ENCODE peak calls at places on chromosome 1, in eight cellular contexts. One of them, this sample, is unnamed.

GRCh38 chr1:5235355-5235899 is 581.0 kb downstream of the AJAP1 start:
- DNase-seq in heart right ventricle: no peak
- DNase-seq in stomach: no peak
- DNase-seq in NB4: no peak
- DNase-seq in esophagus squamous epithelium: no peak
- DNase-seq in body of pancreas: no peak
- DNase-seq in thoracic aorta: no peak
- DNase-seq in PC-9: no peak
- DNase-seq in this sample: no peak

GRCh38 chr1:30412241-30413110 is 310.9 kb downstream of the MATN1 start:
- DNase-seq in NB4: no peak
- DNase-seq in PC-9: no peak
- DNase-seq in thoracic aorta: no peak
- DNase-seq in stomach: peak; percentile 20
- DNase-seq in esophagus squamous epithelium: no peak
- DNase-seq in heart right ventricle: no peak
- DNase-seq in body of pancreas: no peak
- DNase-seq in this sample: no peak

GRCh38 chr1:107135466-107135865 is 5.4 kb upstream of the NTNG1 start:
- DNase-seq in body of pancreas: no peak
- DNase-seq in NB4: peak; percentile 37
- DNase-seq in heart right ventricle: no peak
- DNase-seq in stomach: no peak
- DNase-seq in esophagus squamous epithelium: no peak
- DNase-seq in PC-9: peak; percentile 8
- DNase-seq in thoracic aorta: no peak
- DNase-seq in this sample: no peak

GRCh38 chr1:47424336-47424982 is 8.4 kb downstream of the FOXE3 start:
- DNase-seq in heart right ventricle: no peak
- DNase-seq in thoracic aorta: no peak
- DNase-seq in NB4: peak; percentile 41
- DNase-seq in esophagus squamous epithelium: no peak
- DNase-seq in PC-9: peak; percentile 32
- DNase-seq in body of pancreas: no peak
- DNase-seq in stomach: no peak
- DNase-seq in this sample: peak; percentile 39

GRCh38 chr1:76291186-76291585 is 216.6 kb downstream of the ST6GALNAC3 start:
- DNase-seq in esophagus squamous epithelium: no peak
- DNase-seq in body of pancreas: no peak
- DNase-seq in stomach: no peak
- DNase-seq in NB4: no peak
- DNase-seq in thoracic aorta: no peak
- DNase-seq in heart right ventricle: no peak
- DNase-seq in PC-9: no peak
- DNase-seq in this sample: no peak

GRCh38 chr1:26542781-26543443 is 13.4 kb downstream of the RPS6KA1 start:
- DNase-seq in body of pancreas: no peak
- DNase-seq in stomach: no peak
- DNase-seq in NB4: peak; percentile 73
- DNase-seq in thoracic aorta: no peak
- DNase-seq in esophagus squamous epithelium: no peak
- DNase-seq in PC-9: no peak
- DNase-seq in heart right ventricle: no peak
- DNase-seq in this sample: no peak

GRCh38 chr1:25064465-25065238 is 134.6 kb upstream of the RUNX3 start:
- DNase-seq in heart right ventricle: no peak
- DNase-seq in NB4: peak; percentile 53
- DNase-seq in thoracic aorta: no peak
- DNase-seq in body of pancreas: no peak
- DNase-seq in esophagus squamous epithelium: no peak
- DNase-seq in stomach: no peak
- DNase-seq in PC-9: no peak
- DNase-seq in this sample: no peak

GRCh38 chr1:8941906-8942305 is 3.8 kb upstream of the CA6 start:
- DNase-seq in body of pancreas: no peak
- DNase-seq in PC-9: no peak
- DNase-seq in esophagus squamous epithelium: no peak
- DNase-seq in heart right ventricle: no peak
- DNase-seq in stomach: no peak
- DNase-seq in NB4: peak; percentile 38
- DNase-seq in thoracic aorta: no peak
- DNase-seq in this sample: no peak

GRCh38 chr1:61853545-61853944 is 111.3 kb downstream of the PATJ start:
- DNase-seq in PC-9: no peak
- DNase-seq in thoracic aorta: no peak
- DNase-seq in esophagus squamous epithelium: no peak
- DNase-seq in NB4: peak; percentile 13
- DNase-seq in stomach: no peak
- DNase-seq in heart right ventricle: no peak
- DNase-seq in body of pancreas: no peak
- DNase-seq in this sample: no peak

GRCh38 chr1:185646202-185646683 is 87.9 kb upstream of the HMCN1 start:
- DNase-seq in NB4: no peak
- DNase-seq in heart right ventricle: peak; percentile 79
- DNase-seq in body of pancreas: peak; percentile 64
- DNase-seq in PC-9: peak; percentile 74
- DNase-seq in esophagus squamous epithelium: no peak
- DNase-seq in thoracic aorta: no peak
- DNase-seq in stomach: peak; percentile 57
- DNase-seq in this sample: peak; percentile 86

GRCh38 chr1:59597420-59598199 is 217.1 kb upstream of the HOOK1 start:
- DNase-seq in heart right ventricle: no peak
- DNase-seq in NB4: no peak
- DNase-seq in esophagus squamous epithelium: no peak
- DNase-seq in stomach: no peak
- DNase-seq in thoracic aorta: no peak
- DNase-seq in body of pancreas: no peak
- DNase-seq in PC-9: no peak
- DNase-seq in this sample: no peak

GRCh38 chr1:34709547-34709946 is 45.3 kb upstream of the GJB5 start:
- DNase-seq in heart right ventricle: no peak
- DNase-seq in esophagus squamous epithelium: no peak
- DNase-seq in body of pancreas: no peak
- DNase-seq in PC-9: peak; percentile 2
- DNase-seq in stomach: no peak
- DNase-seq in NB4: peak; percentile 6
- DNase-seq in thoracic aorta: no peak
- DNase-seq in this sample: no peak

GRCh38 chr1:24966724-24967346 is 36.8 kb upstream of the RUNX3 start:
- DNase-seq in stomach: no peak
- DNase-seq in thoracic aorta: no peak
- DNase-seq in heart right ventricle: no peak
- DNase-seq in PC-9: no peak
- DNase-seq in NB4: peak; percentile 94
- DNase-seq in esophagus squamous epithelium: no peak
- DNase-seq in body of pancreas: no peak
- DNase-seq in this sample: no peak

GRCh38 chr1:18962121-18962721 is 5.7 kb upstream of the IFFO2 start:
- DNase-seq in NB4: no peak
- DNase-seq in thoracic aorta: no peak
- DNase-seq in stomach: no peak
- DNase-seq in heart right ventricle: no peak
- DNase-seq in PC-9: no peak
- DNase-seq in esophagus squamous epithelium: no peak
- DNase-seq in body of pancreas: peak; percentile 30
- DNase-seq in this sample: no peak

GRCh38 chr1:18962855-18963737 is 6.6 kb upstream of the IFFO2 start:
- DNase-seq in esophagus squamous epithelium: no peak
- DNase-seq in NB4: no peak
- DNase-seq in stomach: no peak
- DNase-seq in heart right ventricle: no peak
- DNase-seq in body of pancreas: peak; percentile 31
- DNase-seq in PC-9: no peak
- DNase-seq in thoracic aorta: no peak
- DNase-seq in this sample: no peak

GRCh38 chr1:18959591-18959990 is 3.1 kb upstream of the IFFO2 start:
- DNase-seq in stomach: no peak
- DNase-seq in esophagus squamous epithelium: no peak
- DNase-seq in PC-9: no peak
- DNase-seq in thoracic aorta: no peak
- DNase-seq in heart right ventricle: no peak
- DNase-seq in NB4: no peak
- DNase-seq in body of pancreas: no peak
- DNase-seq in this sample: no peak

GRCh38 chr1:18957532-18958295 is 1.2 kb upstream of the IFFO2 start:
- DNase-seq in stomach: no peak
- DNase-seq in body of pancreas: no peak
- DNase-seq in esophagus squamous epithelium: no peak
- DNase-seq in heart right ventricle: no peak
- DNase-seq in thoracic aorta: no peak
- DNase-seq in PC-9: no peak
- DNase-seq in NB4: no peak
- DNase-seq in this sample: no peak

GRCh38 chr1:18960409-18960808 is 3.9 kb upstream of the IFFO2 start:
- DNase-seq in body of pancreas: no peak
- DNase-seq in heart right ventricle: no peak
- DNase-seq in thoracic aorta: no peak
- DNase-seq in stomach: no peak
- DNase-seq in NB4: no peak
- DNase-seq in PC-9: no peak
- DNase-seq in esophagus squamous epithelium: no peak
- DNase-seq in this sample: no peak
- TF ChIP-seq CTCF in body of pancreas: no peak
- TF ChIP-seq CTCF in heart right ventricle: no peak
- TF ChIP-seq CTCF in thoracic aorta: no peak
- TF ChIP-seq CTCF in stomach: no peak
- TF ChIP-seq CTCF in NB4: no peak
- TF ChIP-seq CTCF in PC-9: no peak
- TF ChIP-seq CTCF in esophagus squamous epithelium: no peak
- TF ChIP-seq CTCF in this sample: no peak

DNA sequence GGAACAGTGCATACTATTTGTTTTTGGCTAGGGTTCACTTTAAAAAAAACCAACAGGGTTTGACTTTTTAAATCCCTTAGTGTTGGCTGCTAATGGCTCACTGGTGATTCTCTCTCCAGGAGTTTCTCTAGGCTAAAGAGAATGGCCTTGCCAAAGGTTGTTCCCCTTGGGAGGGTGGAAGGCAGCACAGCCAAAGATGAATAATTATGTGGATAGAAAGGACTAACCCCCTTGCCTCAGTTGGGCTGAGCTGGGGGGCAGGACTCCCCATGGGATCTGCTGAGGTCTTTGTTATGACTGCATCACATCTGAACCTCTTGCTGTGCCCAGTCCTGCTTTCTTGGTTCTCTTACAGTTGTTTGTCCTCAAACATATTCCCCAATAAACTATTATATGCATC is 49.1 kb downstream of the GORAB start:
- DNase-seq in NB4: no peak
- DNase-seq in body of pancreas: no peak
- DNase-seq in PC-9: no peak
- DNase-seq in esophagus squamous epithelium: no peak
- DNase-seq in heart right ventricle: peak; percentile 11
- DNase-seq in thoracic aorta: no peak
- DNase-seq in stomach: no peak
- DNase-seq in this sample: no peak
- H3K4me3 ChIP-seq in NB4: no peak overlapping the region
- H3K4me3 ChIP-seq in body of pancreas: no peak overlapping the region
- H3K4me3 ChIP-seq in PC-9: no peak overlapping the region
- H3K4me3 ChIP-seq in esophagus squamous epithelium: no peak overlapping the region
- H3K4me3 ChIP-seq in heart right ventricle: no peak overlapping the region
- H3K4me3 ChIP-seq in thoracic aorta: no peak overlapping the region
- H3K4me3 ChIP-seq in stomach: no peak overlapping the region
- H3K4me3 ChIP-seq in this sample: no peak overlapping the region

GRCh38 chr1:234327577-234328164 is 45.6 kb upstream of the COA6 start:
- DNase-seq in heart right ventricle: no peak
- DNase-seq in NB4: no peak
- DNase-seq in PC-9: no peak
- DNase-seq in body of pancreas: no peak
- DNase-seq in esophagus squamous epithelium: no peak
- DNase-seq in thoracic aorta: no peak
- DNase-seq in stomach: no peak
- DNase-seq in this sample: no peak

GRCh38 chr1:234325878-234326492 is 47.3 kb upstream of the COA6 start:
- DNase-seq in esophagus squamous epithelium: no peak
- DNase-seq in heart right ventricle: no peak
- DNase-seq in stomach: no peak
- DNase-seq in PC-9: no peak
- DNase-seq in thoracic aorta: no peak
- DNase-seq in body of pancreas: no peak
- DNase-seq in NB4: no peak
- DNase-seq in this sample: no peak

GRCh38 chr1:234322979-234323378 is 50.3 kb upstream of the COA6 start:
- DNase-seq in esophagus squamous epithelium: no peak
- DNase-seq in stomach: peak; percentile 61
- DNase-seq in heart right ventricle: no peak
- DNase-seq in PC-9: no peak
- DNase-seq in thoracic aorta: no peak
- DNase-seq in NB4: peak; percentile 78
- DNase-seq in body of pancreas: peak; percentile 51
- DNase-seq in this sample: peak; percentile 40

GRCh38 chr1:234324668-234325225 is 48.5 kb upstream of the COA6 start:
- DNase-seq in body of pancreas: no peak
- DNase-seq in NB4: no peak
- DNase-seq in heart right ventricle: no peak
- DNase-seq in PC-9: no peak
- DNase-seq in stomach: no peak
- DNase-seq in thoracic aorta: no peak
- DNase-seq in esophagus squamous epithelium: no peak
- DNase-seq in this sample: no peak

DNA sequence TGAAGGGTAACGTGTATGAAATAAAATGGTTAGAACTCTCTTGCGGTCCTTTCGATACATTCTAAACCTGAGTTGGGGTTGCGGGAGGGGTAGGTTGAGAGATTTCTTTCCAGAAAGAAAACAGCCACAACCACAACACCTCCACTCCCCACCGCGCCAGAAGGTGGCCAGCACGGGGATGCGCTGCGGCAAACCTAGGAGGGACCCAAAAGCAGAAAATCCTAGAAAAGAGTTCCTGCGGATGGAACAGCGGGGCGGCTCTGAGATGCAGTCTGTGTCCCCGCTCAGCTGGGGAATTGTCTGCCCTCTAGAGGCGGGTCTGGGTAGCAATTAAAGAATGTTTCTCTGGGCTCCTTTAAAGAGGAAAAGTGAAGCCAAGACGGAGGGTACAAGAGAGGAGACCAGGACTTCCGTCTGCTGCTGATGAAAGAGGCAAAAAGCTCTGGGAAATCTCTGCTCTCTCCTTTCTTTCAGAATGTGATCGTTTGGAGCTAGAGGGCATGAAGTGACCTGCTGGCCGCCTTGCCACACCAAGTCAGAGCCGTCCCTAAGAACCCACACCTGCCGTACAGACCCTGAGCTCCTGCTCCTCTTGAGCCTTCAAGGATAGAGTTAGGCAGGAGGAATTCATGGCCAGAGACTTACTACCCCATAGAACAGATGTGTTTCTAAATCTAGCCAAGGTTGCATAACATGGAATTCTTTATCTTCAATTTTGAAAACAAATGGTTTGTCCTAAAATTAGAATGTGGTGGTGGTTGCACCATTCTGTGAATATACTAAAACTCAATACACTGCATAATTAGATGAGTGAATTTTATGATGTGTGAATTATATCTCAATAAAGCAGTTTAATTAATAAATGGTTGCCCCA is 46.5 kb upstream of the COA6 start:
- DNase-seq in thoracic aorta: no peak
- DNase-seq in stomach: peak; percentile 60
- DNase-seq in heart right ventricle: peak; percentile 29
- DNase-seq in esophagus squamous epithelium: no peak
- DNase-seq in NB4: peak; percentile 66
- DNase-seq in PC-9: peak; percentile 53
- DNase-seq in body of pancreas: peak; percentile 60
- DNase-seq in this sample: no peak
- TF ChIP-seq CTCF in thoracic aorta: peak; percentile 68
- TF ChIP-seq CTCF in stomach: peak; percentile 50
- TF ChIP-seq CTCF in heart right ventricle: peak; percentile 82
- TF ChIP-seq CTCF in esophagus squamous epithelium: peak; percentile 80
- TF ChIP-seq CTCF in NB4: peak; percentile 67
- TF ChIP-seq CTCF in PC-9: peak; percentile 87
- TF ChIP-seq CTCF in body of pancreas: peak; percentile 68
- TF ChIP-seq CTCF in this sample: peak; percentile 78

GRCh38 chr1:50416553-50417453 is 6.4 kb downstream of the DMRTA2 start:
- DNase-seq in NB4: no peak
- DNase-seq in body of pancreas: no peak
- DNase-seq in heart right ventricle: no peak
- DNase-seq in PC-9: no peak
- DNase-seq in thoracic aorta: no peak
- DNase-seq in stomach: no peak
- DNase-seq in esophagus squamous epithelium: no peak
- DNase-seq in this sample: no peak
- H3K4me3 ChIP-seq in NB4: no peak overlapping the region
- H3K4me3 ChIP-seq in body of pancreas: no peak overlapping the region
- H3K4me3 ChIP-seq in heart right ventricle: no peak overlapping the region
- H3K4me3 ChIP-seq in PC-9: no peak overlapping the region
- H3K4me3 ChIP-seq in thoracic aorta: peak overlapping the region; percentile 30
- H3K4me3 ChIP-seq in stomach: no peak overlapping the region
- H3K4me3 ChIP-seq in esophagus squamous epithelium: no peak overlapping the region
- H3K4me3 ChIP-seq in this sample: no peak overlapping the region